ENCODE peak calls at places on chromosomes 11 and 22, in five cellular contexts. P is body of pancreas, Y is NB4, S is gastrocnemius medialis, O is heart left ventricle. G is an unnamed sample.

GRCh38 chr11:130071211-130071712 is 1.6 kb downstream of the APLP2 start:
- DNase-seq in P (no peak), O (no peak), S (no peak), Y (peak; percentile 58), G (no peak)

GRCh38 chr11:1869427-1870325 is 16.8 kb downstream of the LSP1 start:
- DNase-seq in O (no peak), Y (no peak), P (no peak), S (no peak), G (no peak)

GRCh38 chr22:45638834-45639746 is 32.5 kb upstream of the ATXN10 start:
- DNase-seq in P (peak; percentile 23), Y (peak; percentile 88), O (no peak), S (no peak), G (peak; percentile 59)

GRCh38 chr11:22703561-22703960 is 37.1 kb downstream of the GAS2 start:
- DNase-seq in Y (no peak), O (no peak), P (no peak), S (no peak), G (no peak)

GRCh38 chr11:47979378-47980092 is 824 bp upstream of the PTPRJ start:
- DNase-seq in O (no peak), S (no peak), Y (peak; percentile 36), P (no peak), G (no peak)

GRCh38 chr11:14186376-14186775 is 172.6 kb downstream of the RRAS2 start:
- DNase-seq in P (no peak), Y (no peak), O (no peak), S (no peak), G (no peak)

GRCh38 chr11:119975561-119976152 is 162.3 kb downstream of the TRIM29 start:
- DNase-seq in Y (no peak), S (no peak), O (no peak), P (no peak), G (no peak)

GRCh38 chr11:64419818-64420485 is 61.0 kb downstream of the RPS6KA4 start:
- DNase-seq in S (no peak), Y (peak; percentile 58), P (no peak), O (no peak), G (no peak)

GRCh38 chr22:24465566-24465965 is 29.6 kb upstream of the UPB1 start:
- DNase-seq in P (no peak), O (no peak), S (no peak), Y (peak; percentile 55), G (no peak)

GRCh38 chr11:47879259-47880184 is 31.4 kb upstream of the NUP160 start:
- DNase-seq in Y (no peak), O (no peak), P (no peak), S (no peak), G (no peak)

GRCh38 chr11:24900960-24901549 is 404.2 kb downstream of the LUZP2 start:
- DNase-seq in P (no peak), Y (no peak), S (no peak), O (no peak), G (no peak)

GRCh38 chr11:2689551-2690260 is 10.1 kb downstream of the KCNQ1OT1 start:
- DNase-seq in Y (no peak), O (no peak), S (no peak), P (peak; percentile 13), G (no peak)

GRCh38 chr11:129352627-129353026 is 23.0 kb upstream of the BARX2 start:
- DNase-seq in O (no peak), S (no peak), P (no peak), Y (no peak), G (no peak)

GRCh38 chr11:19953342-19953741 is 206.9 kb downstream of the DBX1 start:
- DNase-seq in O (no peak), P (no peak), S (no peak), Y (no peak), G (no peak)

GRCh38 chr11:117678651-117679407 is 118.2 kb downstream of the DSCAML1 start:
- DNase-seq in P (no peak), Y (peak; percentile 15), O (no peak), S (no peak), G (no peak)

GRCh38 chr11:72507050-72507449 is 72.7 kb upstream of the CLPB start:
- DNase-seq in Y (no peak), P (no peak), O (no peak), S (no peak), G (no peak)

GRCh38 chr11:70788247-70789022 is 390.1 kb downstream of the CTTN start:
- DNase-seq in Y (peak; percentile 51), O (no peak), P (no peak), S (no peak), G (no peak)

GRCh38 chr22:19786959-19787848 is 26.6 kb downstream of the TBX1 start:
- DNase-seq in P (no peak), Y (no peak), S (no peak), O (no peak), G (no peak)

GRCh38 chr22:23520875-23521441 is 59.1 kb downstream of the IGLL1 start:
- DNase-seq in P (peak; percentile 29), Y (no peak), S (no peak), O (peak; percentile 43), G (no peak)

GRCh38 chr11:115324569-115325432 is 179.4 kb downstream of the CADM1 start:
- DNase-seq in S (no peak), O (peak; percentile 20), Y (peak; percentile 64), P (peak; percentile 31), G (peak; percentile 27)

GRCh38 chr11:47941907-47942558 is 38.3 kb upstream of the PTPRJ start:
- DNase-seq in Y (peak; percentile 77), S (no peak), O (no peak), P (no peak), G (no peak)

GRCh38 chr22:45336971-45337431 is 27.3 kb downstream of the FAM118A start:
- DNase-seq in Y (no peak), P (peak; percentile 76), O (peak; percentile 78), S (peak; percentile 60), G (peak; percentile 84)

GRCh38 chr22:29284196-29284595 is 16.1 kb downstream of the EWSR1 start:
- DNase-seq in S (no peak), O (no peak), P (no peak), Y (no peak), G (no peak)

GRCh38 chr22:50473855-50474671 is 772 bp downstream of the SBF1 start:
- DNase-seq in P (peak; percentile 66), S (no peak), Y (peak; percentile 36), O (no peak), G (peak; percentile 49)

DNA sequence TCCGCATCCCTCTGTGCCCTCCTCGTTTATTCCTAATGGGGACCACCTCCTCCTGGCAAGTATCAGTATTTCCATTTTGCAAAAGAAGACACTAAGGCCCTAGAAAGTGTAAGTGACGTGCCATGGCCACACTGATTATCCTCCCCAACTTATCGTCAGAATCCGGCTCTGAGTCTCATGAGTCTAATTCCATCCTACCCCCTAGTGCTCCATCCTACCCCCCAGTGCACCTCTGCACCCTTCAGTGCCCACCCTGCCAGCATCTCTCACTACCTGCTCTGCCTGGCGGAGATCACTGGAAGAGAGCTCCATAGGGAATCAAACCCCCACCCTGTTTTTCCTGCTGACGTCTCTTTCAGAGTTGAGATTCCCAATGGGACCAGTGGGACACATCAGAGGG is 31.8 kb downstream of the PRDM11 start:
- DNase-seq in P (no peak), Y (no peak), O (no peak), S (no peak), G (no peak)
- TF ChIP-seq CTCF in P (no peak), Y (no peak), O (no peak), S (no peak), G (no peak)

DNA sequence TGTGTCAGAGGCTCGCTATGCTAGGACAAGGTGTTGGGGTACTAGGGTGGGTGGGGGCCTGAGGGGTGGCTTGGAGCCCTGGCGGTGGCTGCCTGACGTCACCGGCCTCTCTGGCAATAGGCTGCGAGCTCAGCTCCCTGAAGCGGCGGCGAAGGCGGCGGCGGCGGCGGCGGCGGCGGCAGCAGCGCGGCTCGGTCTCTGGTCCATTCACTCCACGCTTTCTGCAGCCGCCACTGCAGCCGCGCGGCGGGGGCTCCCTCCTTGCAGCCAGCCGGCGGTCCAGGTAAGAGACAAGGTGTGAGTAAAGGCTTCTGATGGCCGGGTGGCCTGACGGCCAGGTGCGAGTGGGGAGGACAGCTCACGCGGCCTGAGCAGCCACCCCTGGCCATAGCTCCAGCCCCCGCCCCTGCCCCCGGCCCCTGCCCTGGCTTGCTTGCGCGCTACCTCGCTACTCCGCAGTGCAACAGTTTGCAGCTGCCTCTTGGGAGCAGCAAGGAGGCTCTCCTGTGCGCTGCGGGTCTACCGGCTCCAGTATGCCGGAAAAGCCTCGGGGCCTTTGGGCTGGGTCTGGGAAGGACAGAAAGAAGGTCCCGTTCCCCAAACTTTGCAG is at the start of gene C11orf87:
- DNase-seq in P (peak; percentile 7), S (no peak), Y (no peak), O (peak; percentile 15), G (no peak)
- H3K4me3 ChIP-seq in P (no peak within 1 kb of the TSS), S (peak within 1 kb of the TSS; percentile 17), Y (no peak within 1 kb of the TSS), O (peak within 1 kb of the TSS; percentile 35), G (peak within 1 kb of the TSS; percentile 29)

GRCh38 chr22:41780714-41781507 is 19.6 kb upstream of the CCDC134 start:
- DNase-seq in O (peak; percentile 53), P (peak; percentile 28), S (peak; percentile 20), Y (peak; percentile 95), G (peak; percentile 67)
- TF ChIP-seq POLR2A in O (no peak), P (no peak), S (no peak), Y (peak; percentile 66), G (no peak)

DNA sequence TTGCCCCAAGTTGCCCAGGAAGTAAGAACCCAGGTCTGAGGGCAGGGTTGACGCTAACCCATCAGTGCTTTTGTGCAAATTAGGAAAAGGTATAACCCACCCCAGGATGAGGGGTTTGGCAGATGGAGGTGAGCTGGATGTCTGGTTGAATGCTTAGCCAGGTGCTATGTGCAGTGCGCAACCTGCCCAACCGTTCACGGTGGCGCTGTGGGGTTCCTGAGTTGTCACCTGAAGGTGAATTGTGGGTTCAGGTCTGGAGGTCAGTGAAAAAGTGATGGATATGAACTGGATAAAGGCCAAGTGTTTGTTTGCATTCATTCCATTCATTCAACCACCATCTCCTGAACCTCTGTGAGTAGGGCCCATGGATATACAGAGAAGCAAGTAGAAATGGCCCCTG is 14.3 kb upstream of the LGALS2 start:
- DNase-seq in O (no peak), S (no peak), P (no peak), Y (no peak), G (no peak)
- TF ChIP-seq CTCF in O (no peak), S (no peak), P (no peak), Y (no peak), G (no peak)

GRCh38 chr11:76666408-76666807 is 4.1 kb downstream of the LRRC32 start:
- DNase-seq in O (peak; percentile 73), S (no peak), P (no peak), Y (no peak), G (no peak)
- H3K4me3 ChIP-seq in O (peak overlapping the region; percentile 75), S (peak overlapping the region; percentile 10), P (no peak overlapping the region), Y (no peak overlapping the region), G (peak overlapping the region; percentile 25)

DNA sequence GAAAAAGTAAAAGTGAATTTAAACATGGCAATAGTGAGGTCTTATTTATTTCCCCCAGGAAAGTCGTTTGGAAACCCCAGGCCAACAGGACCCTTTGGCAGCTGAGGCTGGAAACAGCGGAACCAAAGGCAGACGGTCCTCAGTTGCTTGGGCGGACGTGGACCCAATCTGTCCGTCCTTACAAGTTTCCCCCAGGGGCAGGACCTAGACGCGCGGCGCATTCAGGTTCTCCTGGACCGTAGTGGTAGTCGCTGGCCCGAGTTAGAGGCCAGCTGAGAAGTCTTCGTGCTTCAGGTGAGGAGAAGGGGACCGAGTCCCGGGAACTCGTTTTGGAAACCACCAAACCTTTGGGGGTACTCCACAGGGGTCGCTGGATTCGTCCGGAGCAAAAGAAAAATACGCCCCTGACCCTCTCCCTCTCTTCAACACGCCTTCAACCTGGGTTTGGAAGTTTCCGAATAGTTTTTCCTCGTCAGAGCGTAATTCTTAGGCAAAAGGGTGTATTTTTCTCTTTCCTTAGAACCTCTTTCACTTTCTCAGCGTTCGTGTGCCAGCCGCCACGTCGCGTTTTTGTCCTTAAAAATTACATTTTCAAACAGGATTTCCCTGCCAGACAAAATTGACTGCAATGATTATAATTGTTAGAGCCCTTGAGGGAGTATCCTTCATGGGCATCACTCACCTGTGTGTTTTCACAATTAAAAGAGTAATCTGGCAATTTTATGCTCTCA is 2.1 kb downstream of the METTL15 start:
- DNase-seq in O (peak; percentile 77), P (peak; percentile 82), S (peak; percentile 43), Y (peak; percentile 85), G (peak; percentile 77)
- TF ChIP-seq POLR2A in O (no peak), P (peak; percentile 72), S (peak; percentile 24), Y (peak; percentile 60), G (no peak)